ENCODE peak calls at places on chromosomes 6 and 20, in eight cellular contexts. R, F, A, X, H, L, V and I are unnamed samples.

GRCh38 chr6:5105146-5105545 is 20.0 kb downstream of the PPP1R3G start:
- DNase-seq in V (no peak), A (no peak), F (no peak), R (no peak), L (no peak), H (no peak), X (peak; percentile 30), I (no peak)

GRCh38 chr20:31678389-31679356 is 41.0 kb downstream of the COX4I2 start:
- DNase-seq in R (no peak), A (no peak), L (no peak), H (no peak), F (peak; percentile 72), X (no peak), V (no peak), I (no peak)

GRCh38 chr6:77447254-77447653 is 16.0 kb downstream of the HTR1B start:
- DNase-seq in L (peak; percentile 78), H (no peak), X (no peak), V (no peak), A (no peak), F (no peak), R (no peak), I (no peak)

GRCh38 chr6:109454483-109455160 is 950 bp downstream of the MICAL1 start:
- DNase-seq in R (peak; percentile 31), A (no peak), L (no peak), H (no peak), V (peak; percentile 72), X (peak; percentile 77), F (peak; percentile 56), I (no peak)

GRCh38 chr6:144909753-144910280 is 624.7 kb downstream of the UTRN start:
- DNase-seq in V (no peak), H (no peak), R (no peak), X (no peak), L (no peak), F (no peak), A (no peak), I (no peak)

GRCh38 chr20:13681248-13682125 is 42.8 kb upstream of the TASP1 start:
- DNase-seq in F (no peak), R (no peak), X (no peak), L (no peak), V (no peak), A (no peak), H (no peak), I (no peak)

GRCh38 chr20:57390604-57391438 is at the start of gene RBM38:
- DNase-seq in R (no peak), V (peak; percentile 89), F (peak; percentile 63), H (peak; percentile 81), X (peak; percentile 84), L (peak; percentile 56), A (peak; percentile 60), I (peak; percentile 71)

GRCh38 chr6:72042088-72042487 is 155.7 kb downstream of the RIMS1 start:
- DNase-seq in L (no peak), F (no peak), H (no peak), A (no peak), R (no peak), X (no peak), V (no peak), I (no peak)

GRCh38 chr20:38434770-38435554 is at the start of gene SNHG17:
- DNase-seq in A (peak; percentile 88), R (peak; percentile 47), H (peak; percentile 89), L (peak; percentile 89), X (peak; percentile 93), F (peak; percentile 95), V (peak; percentile 94), I (peak; percentile 85)
- TF ChIP-seq POLR2A in A (peak; percentile 35), R (peak; percentile 68), H (peak; percentile 74), L (peak; percentile 96), X (peak; percentile 46), F (peak; percentile 74), V (no peak), I (peak; percentile 75)

DNA sequence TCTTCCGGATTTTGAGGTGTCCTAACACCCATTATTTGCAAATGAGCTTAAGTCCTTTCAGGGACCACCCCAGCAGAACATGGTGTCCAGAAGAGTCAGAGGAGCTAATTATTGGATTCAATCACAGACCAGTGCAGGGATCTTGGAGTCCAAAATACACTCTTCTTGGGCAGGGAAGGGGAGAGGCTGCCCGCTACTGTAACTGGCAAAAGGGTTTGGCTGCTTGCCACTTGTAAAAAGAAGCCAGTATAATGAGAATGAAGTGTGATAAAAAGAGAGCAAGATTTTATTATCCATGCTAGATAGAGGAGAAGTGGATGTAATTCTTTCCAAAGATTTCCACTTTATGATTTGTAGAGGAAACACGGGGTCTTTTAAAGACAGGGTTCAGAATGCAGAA is 19.3 kb downstream of the SPINT3 start:
- DNase-seq in F (no peak), R (no peak), L (no peak), V (no peak), A (no peak), H (no peak), X (no peak), I (no peak)
- H3K27me3 ChIP-seq in F (peaks cover 11% of the 10 kb centered on the region), R (no peaks in the 10 kb centered on the region), L (peaks cover 3% of the 10 kb centered on the region), V (no peaks in the 10 kb centered on the region), A (no peaks in the 10 kb centered on the region), H (no peaks in the 10 kb centered on the region), X (no peaks in the 10 kb centered on the region), I (no peaks in the 10 kb centered on the region)

DNA sequence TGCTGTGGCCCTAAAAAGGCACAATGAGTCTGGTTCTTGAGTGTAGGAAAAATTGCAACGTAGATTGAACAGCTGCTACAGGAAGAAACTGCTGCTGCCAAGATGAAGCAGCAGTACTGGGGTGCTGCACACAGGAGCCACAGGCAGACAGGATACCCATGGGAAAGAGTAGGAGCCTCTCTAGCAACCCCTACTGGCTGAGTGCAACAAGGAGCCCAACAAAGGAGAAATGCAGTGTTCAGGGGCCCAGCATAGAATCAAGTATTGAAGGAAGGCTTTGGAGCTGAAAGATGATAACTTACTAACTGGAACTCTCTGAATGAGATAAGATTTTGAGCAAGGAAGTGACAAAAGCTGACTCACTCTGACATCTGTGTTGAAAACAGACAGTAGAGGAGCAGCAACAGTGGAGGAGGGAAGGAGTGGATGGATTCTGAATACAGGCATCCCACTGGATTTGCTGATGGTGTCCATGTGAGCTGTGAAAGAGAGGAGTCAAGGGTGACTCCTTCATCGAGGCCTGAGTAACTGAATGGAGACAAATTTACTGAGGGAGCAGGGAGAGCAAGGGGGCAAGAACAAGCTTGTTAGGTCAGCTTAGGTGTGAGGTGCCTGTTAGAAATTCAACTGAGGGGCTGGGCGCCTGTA is 534.7 kb upstream of the JARID2 start:
- DNase-seq in L (no peak), A (no peak), F (peak; percentile 61), H (no peak), R (no peak), V (no peak), X (no peak), I (no peak)
- TF ChIP-seq POLR2A in L (no peak), A (no peak), F (no peak), H (no peak), R (no peak), V (no peak), X (no peak), I (no peak)

DNA sequence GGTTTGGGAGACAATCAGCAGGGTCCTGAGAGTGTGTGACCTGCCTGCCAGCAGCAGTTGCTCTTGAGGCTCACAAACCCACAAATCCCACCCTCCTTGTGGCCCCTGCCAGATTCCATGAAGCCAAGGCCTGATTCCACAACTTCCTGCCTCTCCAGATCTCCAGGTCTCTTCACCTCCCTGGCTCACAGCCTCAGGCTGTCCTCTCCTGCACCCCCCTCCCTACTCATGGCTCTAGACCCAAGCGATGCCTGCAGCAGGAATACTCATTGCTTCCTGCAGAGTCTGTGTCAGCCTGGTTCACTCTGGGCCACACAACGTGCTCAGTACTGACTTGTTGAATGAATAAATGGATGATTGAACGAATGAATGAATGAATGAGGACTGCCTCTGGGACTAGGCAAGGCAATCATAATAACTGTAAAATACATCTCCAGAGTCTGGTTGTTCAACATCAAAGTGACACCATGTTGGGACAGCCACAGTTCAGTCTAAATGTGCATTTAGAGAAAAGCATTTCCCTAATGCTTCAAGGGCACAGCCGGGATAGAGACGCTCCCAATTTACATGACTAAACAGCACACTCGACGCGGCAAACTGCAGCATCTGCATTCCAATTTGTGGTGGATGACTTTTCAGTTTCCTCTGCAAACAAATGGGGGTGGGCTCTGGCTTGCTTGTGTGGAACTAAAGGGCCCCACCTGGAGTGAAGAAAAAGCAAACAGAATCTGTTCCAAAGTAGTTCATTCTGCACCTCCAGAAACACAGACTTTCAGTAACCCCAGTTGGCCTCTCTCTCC is 139.8 kb downstream of the GRM4 start:
- DNase-seq in X (no peak), H (no peak), A (no peak), F (no peak), L (no peak), R (no peak), V (peak; percentile 13), I (no peak)
- H3K27me3 ChIP-seq in X (peaks cover 15% of the 10 kb centered on the region), H (no peaks in the 10 kb centered on the region), A (no peaks in the 10 kb centered on the region), F (no peaks in the 10 kb centered on the region), L (no peaks in the 10 kb centered on the region), R (no peaks in the 10 kb centered on the region), V (peaks cover 4% of the 10 kb centered on the region), I (peaks cover 4% of the 10 kb centered on the region)

GRCh38 chr6:156676721-156677120 is 100.5 kb upstream of the ARID1B start:
- DNase-seq in F (no peak), L (no peak), V (no peak), A (no peak), H (no peak), R (no peak), X (no peak), I (no peak)

GRCh38 chr6:156674197-156674596 is 103.0 kb upstream of the ARID1B start:
- DNase-seq in A (no peak), R (no peak), L (no peak), H (no peak), F (no peak), V (no peak), X (no peak), I (no peak)
- TF ChIP-seq POLR2A in A (no peak), R (no peak), L (no peak), H (no peak), F (no peak), V (no peak), X (no peak), I (no peak)

GRCh38 chr6:149340200-149340599 is 22.7 kb downstream of the TAB2 start:
- DNase-seq in L (no peak), X (no peak), F (no peak), R (no peak), H (no peak), A (no peak), V (no peak), I (no peak)
- H3K27me3 ChIP-seq in L (no peaks in the 10 kb centered on the region), X (no peaks in the 10 kb centered on the region), F (no peaks in the 10 kb centered on the region), R (no peaks in the 10 kb centered on the region), H (no peaks in the 10 kb centered on the region), A (no peaks in the 10 kb centered on the region), V (no peaks in the 10 kb centered on the region), I (no peaks in the 10 kb centered on the region)

GRCh38 chr6:20319520-20320357 is 81.9 kb upstream of the E2F3 start:
- DNase-seq in A (no peak), R (peak; percentile 18), H (no peak), L (no peak), X (no peak), V (peak; percentile 75), F (peak; percentile 27), I (no peak)
- TF ChIP-seq POLR2A in A (no peak), R (peak; percentile 13), H (no peak), L (no peak), X (no peak), V (no peak), F (no peak), I (no peak)